ENCODE peak calls at places on chromosome 9, in eight cellular contexts. F is heart left ventricle, Q is suprapubic skin, P is Peyer's patch, Y is HepG2, L is sigmoid colon, N is stomach, U is K562. H is an unnamed sample.

GRCh38 chr9:2787065-2787464 is 56.8 kb downstream of the PUM3 start:
- DNase-seq in F (no peak), Q (no peak), P (no peak), Y (no peak), L (no peak), N (no peak), U (no peak), H (no peak)

GRCh38 chr9:90815944-90816357 is 14.3 kb downstream of the SYK start:
- DNase-seq in F (no peak), Q (no peak), P (no peak), Y (no peak), L (no peak), N (no peak), U (no peak), H (no peak)

GRCh38 chr9:34993502-34994428 is 4.2 kb downstream of the DNAJB5 start:
- DNase-seq in F (peak), Q (peak), P (peak), Y (no peak), L (peak), N (peak), U (no peak), H (peak)

GRCh38 chr9:129340427-129341196 is 162.6 kb upstream of the IER5L start:
- DNase-seq in F (no peak), Q (no peak), P (no peak), Y (no peak), L (no peak), N (no peak), U (no peak), H (no peak)

GRCh38 chr9:107142430-107142829 is 140.6 kb upstream of the RAD23B start:
- DNase-seq in F (peak), Q (no peak), P (no peak), Y (no peak), L (no peak), N (no peak), U (no peak), H (no peak)

GRCh38 chr9:77785341-77785740 is 137.2 kb upstream of the GNA14 start:
- DNase-seq in F (no peak), Q (no peak), P (no peak), Y (no peak), L (no peak), N (no peak), U (no peak), H (no peak)

GRCh38 chr9:110261631-110262030 is 5.3 kb upstream of the TXN start:
- DNase-seq in F (no peak), Q (no peak), P (no peak), Y (no peak), L (no peak), N (no peak), U (no peak), H (no peak)

GRCh38 chr9:136424750-136425362 is 14.4 kb downstream of the PMPCA start:
- DNase-seq in F (no peak), Q (no peak), P (no peak), Y (no peak), L (no peak), N (no peak), U (no peak), H (no peak)

GRCh38 chr9:107208121-107208520 is 75.0 kb upstream of the RAD23B start:
- DNase-seq in F (no peak), Q (no peak), P (no peak), Y (no peak), L (no peak), N (no peak), U (no peak), H (no peak)

GRCh38 chr9:38621434-38622082 is 1.2 kb upstream of the ANKRD18A start:
- DNase-seq in F (peak), Q (no peak), P (peak), Y (peak), L (peak), N (peak), U (no peak), H (no peak)

GRCh38 chr9:107847977-107848376 is 358.4 kb upstream of the KLF4 start:
- DNase-seq in F (no peak), Q (no peak), P (no peak), Y (no peak), L (no peak), N (no peak), U (no peak), H (peak)

GRCh38 chr9:90578116-90578815 is 64.4 kb downstream of the DIRAS2 start:
- DNase-seq in F (no peak), Q (no peak), P (no peak), Y (no peak), L (no peak), N (no peak), U (no peak), H (no peak)

GRCh38 chr9:123999668-124000067 is 11.9 kb upstream of the LHX2 start:
- DNase-seq in F (no peak), Q (no peak), P (no peak), Y (no peak), L (no peak), N (no peak), U (no peak), H (no peak)

GRCh38 chr9:87547665-87548064 is 50.0 kb downstream of the DAPK1 start:
- DNase-seq in F (no peak), Q (no peak), P (peak), Y (peak), L (no peak), N (peak), U (no peak), H (peak)

GRCh38 chr9:16191691-16192402 is 639.0 kb downstream of the CCDC171 start:
- DNase-seq in F (peak), Q (peak), P (peak), Y (peak), L (peak), N (peak), U (peak), H (peak)

GRCh38 chr9:136049451-136050265 is 45.4 kb downstream of the NACC2 start:
- DNase-seq in F (no peak), Q (no peak), P (no peak), Y (no peak), L (peak), N (no peak), U (no peak), H (no peak)

GRCh38 chr9:116984111-116984510 is 297.0 kb downstream of the TRIM32 start:
- DNase-seq in F (no peak), Q (no peak), P (no peak), Y (no peak), L (no peak), N (no peak), U (no peak), H (no peak)

DNA sequence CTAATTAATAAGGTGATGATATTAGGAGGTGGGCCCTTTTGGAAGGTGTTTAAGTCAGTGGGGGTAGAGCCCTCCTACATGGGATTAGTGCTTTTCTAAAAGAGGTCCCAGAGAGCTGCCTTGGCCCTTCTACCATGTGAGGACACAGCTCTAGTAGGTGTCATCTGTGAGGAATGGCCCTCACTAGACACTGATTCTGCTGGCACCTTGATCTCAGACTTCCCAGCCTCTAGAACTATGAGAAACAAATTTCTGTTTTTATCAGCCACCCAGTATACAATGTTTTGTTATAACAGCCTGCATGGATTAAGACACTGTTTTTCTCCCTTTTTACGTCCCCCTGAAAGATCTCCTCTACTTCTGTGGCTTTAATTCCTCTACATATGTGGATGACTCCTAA is 31.6 kb downstream of the ACER2 start:
- DNase-seq in F (no peak), Q (no peak), P (no peak), Y (no peak), L (no peak), N (no peak), U (no peak), H (no peak)
- TF ChIP-seq POLR2A in F (no peak), Q (no peak), P (no peak), Y (no peak), L (no peak), N (no peak), U (no peak), H (no peak)

GRCh38 chr9:128120741-128121465 is 6.6 kb downstream of the PTGES2 start:
- DNase-seq in F (peak), Q (peak), P (peak), Y (no peak), L (peak), N (peak), U (no peak), H (no peak)
- TF ChIP-seq POLR2A in F (no peak), Q (no peak), P (no peak), Y (no peak), L (no peak), N (no peak), U (peak), H (no peak)

GRCh38 chr9:126860077-126860756 is at the start of gene ZBTB34:
- DNase-seq in F (peak), Q (peak), P (peak), Y (peak), L (peak), N (peak), U (peak), H (peak)
- TF ChIP-seq POLR2A in F (no peak), Q (no peak), P (no peak), Y (peak), L (no peak), N (no peak), U (peak), H (peak)

GRCh38 chr9:27528886-27529315 is 713 bp downstream of the MOB3B start:
- DNase-seq in F (peak), Q (peak), P (peak), Y (no peak), L (peak), N (peak), U (peak), H (peak)
- TF ChIP-seq POLR2A in F (no peak), Q (no peak), P (peak), Y (no peak), L (no peak), N (no peak), U (no peak), H (no peak)

GRCh38 chr9:112380771-112381181 is 868 bp downstream of the HSDL2 start:
- DNase-seq in F (no peak), Q (no peak), P (no peak), Y (peak), L (no peak), N (no peak), U (peak), H (no peak)
- TF ChIP-seq POLR2A in F (no peak), Q (no peak), P (no peak), Y (peak), L (no peak), N (no peak), U (no peak), H (no peak)

H was measured in H54.